ENCODE peak calls at places on chromosomes 11 and 22, in four cellular contexts. One of them, this sample, is unnamed.

GRCh38 chr22:34841321-34841901 is 224.5 kb upstream of the ISX start:
- DNase-seq in GM12878: no peak
- DNase-seq in K562: no peak
- DNase-seq in HepG2: no peak
- DNase-seq in this sample: peak

GRCh38 chr11:77046060-77046501 is 11.9 kb downstream of the B3GNT6 start:
- DNase-seq in GM12878: no peak
- DNase-seq in K562: peak
- DNase-seq in HepG2: no peak
- DNase-seq in this sample: peak

GRCh38 chr11:104609297-104609696 is 289.0 kb downstream of the CASP12 start:
- DNase-seq in GM12878: no peak
- DNase-seq in K562: no peak
- DNase-seq in HepG2: peak
- DNase-seq in this sample: peak

GRCh38 chr11:72061739-72062396 is 18.5 kb downstream of the NUMA1 start:
- DNase-seq in GM12878: no peak
- DNase-seq in K562: no peak
- DNase-seq in HepG2: no peak
- DNase-seq in this sample: no peak

GRCh38 chr11:6405039-6405667 is 13.7 kb downstream of the APBB1 start:
- DNase-seq in GM12878: no peak
- DNase-seq in K562: no peak
- DNase-seq in HepG2: no peak
- DNase-seq in this sample: peak

GRCh38 chr11:15213471-15214231 is 98.9 kb downstream of the INSC start:
- DNase-seq in GM12878: no peak
- DNase-seq in K562: no peak
- DNase-seq in HepG2: peak
- DNase-seq in this sample: no peak

GRCh38 chr11:66189031-66189745 is 79.3 kb upstream of the RAB1B start:
- DNase-seq in GM12878: no peak
- DNase-seq in K562: no peak
- DNase-seq in HepG2: no peak
- DNase-seq in this sample: no peak

GRCh38 chr22:49960967-49961600 is 512 bp downstream of the PIM3 start:
- DNase-seq in GM12878: no peak
- DNase-seq in K562: peak
- DNase-seq in HepG2: no peak
- DNase-seq in this sample: peak

GRCh38 chr22:47053013-47053864 is 290.8 kb downstream of the TBC1D22A start:
- DNase-seq in GM12878: no peak
- DNase-seq in K562: no peak
- DNase-seq in HepG2: no peak
- DNase-seq in this sample: no peak

GRCh38 chr11:120197254-120197891 is 13.5 kb upstream of the OAF start:
- DNase-seq in GM12878: no peak
- DNase-seq in K562: no peak
- DNase-seq in HepG2: peak
- DNase-seq in this sample: no peak

GRCh38 chr22:35561796-35562526 is 21.3 kb downstream of the RASD2 start:
- DNase-seq in GM12878: no peak
- DNase-seq in K562: peak
- DNase-seq in HepG2: no peak
- DNase-seq in this sample: no peak

GRCh38 chr11:66728760-66729385 is at the start of gene SPTBN2:
- DNase-seq in GM12878: no peak
- DNase-seq in K562: peak
- DNase-seq in HepG2: no peak
- DNase-seq in this sample: no peak

GRCh38 chr11:73454987-73455386 is 78.8 kb downstream of the RELT start:
- DNase-seq in GM12878: no peak
- DNase-seq in K562: no peak
- DNase-seq in HepG2: no peak
- DNase-seq in this sample: no peak

GRCh38 chr11:114236829-114237228 is 59.4 kb upstream of the NNMT start:
- DNase-seq in GM12878: no peak
- DNase-seq in K562: no peak
- DNase-seq in HepG2: no peak
- DNase-seq in this sample: no peak

GRCh38 chr11:44094260-44094868 is 1.1 kb upstream of the EXT2 start:
- DNase-seq in GM12878: no peak
- DNase-seq in K562: peak
- DNase-seq in HepG2: peak
- DNase-seq in this sample: no peak

GRCh38 chr22:48925450-48925849 is 902.2 kb downstream of the BRD1 start:
- DNase-seq in GM12878: no peak
- DNase-seq in K562: no peak
- DNase-seq in HepG2: no peak
- DNase-seq in this sample: no peak

GRCh38 chr11:107651672-107652071 is 60.2 kb downstream of the SLN start:
- DNase-seq in GM12878: no peak
- DNase-seq in K562: no peak
- DNase-seq in HepG2: no peak
- DNase-seq in this sample: no peak

GRCh38 chr22:19062139-19062789 is 59.9 kb downstream of the DGCR2 start:
- DNase-seq in GM12878: no peak
- DNase-seq in K562: no peak
- DNase-seq in HepG2: no peak
- DNase-seq in this sample: no peak

GRCh38 chr22:38863531-38864131 is 8.4 kb downstream of the CBX6 start:
- DNase-seq in GM12878: no peak
- DNase-seq in K562: no peak
- DNase-seq in HepG2: no peak
- DNase-seq in this sample: no peak

GRCh38 chr11:128021304-128022006 is 565.9 kb downstream of the ETS1 start:
- DNase-seq in GM12878: no peak
- DNase-seq in K562: no peak
- DNase-seq in HepG2: no peak
- DNase-seq in this sample: peak

GRCh38 chr22:49678137-49678841 is 149.4 kb downstream of the BRD1 start:
- DNase-seq in GM12878: no peak
- DNase-seq in K562: no peak
- DNase-seq in HepG2: no peak
- DNase-seq in this sample: no peak

GRCh38 chr11:126393143-126393542 is 37.7 kb downstream of the ST3GAL4 start:
- DNase-seq in GM12878: no peak
- DNase-seq in K562: no peak
- DNase-seq in HepG2: no peak
- DNase-seq in this sample: no peak

GRCh38 chr11:1399386-1400167 is 9.8 kb downstream of the BRSK2 start:
- DNase-seq in GM12878: no peak
- DNase-seq in K562: peak
- DNase-seq in HepG2: no peak
- DNase-seq in this sample: no peak

GRCh38 chr11:131618203-131618602 is 247.8 kb downstream of the NTM start:
- DNase-seq in GM12878: no peak
- DNase-seq in K562: no peak
- DNase-seq in HepG2: no peak
- DNase-seq in this sample: no peak

GRCh38 chr22:23094695-23095466 is 24.6 kb downstream of the GNAZ start:
- DNase-seq in GM12878: no peak
- DNase-seq in K562: no peak
- DNase-seq in HepG2: no peak
- DNase-seq in this sample: no peak

GRCh38 chr11:6248248-6248647 is 9.4 kb downstream of the CNGA4 start:
- DNase-seq in GM12878: no peak
- DNase-seq in K562: no peak
- DNase-seq in HepG2: no peak
- DNase-seq in this sample: no peak

GRCh38 chr11:65207918-65208784 is 26.4 kb downstream of the CAPN1 start:
- DNase-seq in GM12878: no peak
- DNase-seq in K562: no peak
- DNase-seq in HepG2: no peak
- DNase-seq in this sample: no peak

GRCh38 chr11:108221401-108221800 is 1.0 kb downstream of the NPAT start:
- DNase-seq in GM12878: no peak
- DNase-seq in K562: peak
- DNase-seq in HepG2: no peak
- DNase-seq in this sample: no peak

GRCh38 chr11:103378931-103379330 is 269.7 kb downstream of the DYNC2H1 start:
- DNase-seq in GM12878: no peak
- DNase-seq in K562: no peak
- DNase-seq in HepG2: no peak
- DNase-seq in this sample: no peak

DNA sequence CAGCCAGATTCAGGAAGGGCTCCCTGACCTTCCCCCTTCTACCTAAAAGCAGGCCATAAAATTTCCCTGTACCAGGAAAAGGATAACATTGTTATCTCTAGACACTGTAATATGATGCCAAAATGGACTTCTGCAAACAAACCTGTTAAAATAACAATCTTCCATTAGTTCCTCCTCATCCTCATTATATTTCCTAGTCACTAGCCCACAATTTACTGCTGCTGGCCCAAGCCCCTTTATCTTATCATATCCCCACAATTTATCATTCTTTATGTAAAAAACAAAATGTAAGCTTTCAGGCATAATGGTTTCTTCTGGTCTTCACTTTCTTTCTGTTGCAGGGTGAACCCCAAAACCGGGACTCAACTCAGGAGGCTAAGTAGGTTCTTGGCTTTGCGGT is 1132.1 kb upstream of the CNTN5 start:
- DNase-seq in GM12878: no peak
- DNase-seq in K562: no peak
- DNase-seq in HepG2: no peak
- DNase-seq in this sample: no peak
- TF ChIP-seq CBX5 in GM12878: no peak
- TF ChIP-seq CBX5 in K562: no peak
- TF ChIP-seq CBX5 in HepG2: no peak
- TF ChIP-seq CBX5 in this sample: no peak

DNA sequence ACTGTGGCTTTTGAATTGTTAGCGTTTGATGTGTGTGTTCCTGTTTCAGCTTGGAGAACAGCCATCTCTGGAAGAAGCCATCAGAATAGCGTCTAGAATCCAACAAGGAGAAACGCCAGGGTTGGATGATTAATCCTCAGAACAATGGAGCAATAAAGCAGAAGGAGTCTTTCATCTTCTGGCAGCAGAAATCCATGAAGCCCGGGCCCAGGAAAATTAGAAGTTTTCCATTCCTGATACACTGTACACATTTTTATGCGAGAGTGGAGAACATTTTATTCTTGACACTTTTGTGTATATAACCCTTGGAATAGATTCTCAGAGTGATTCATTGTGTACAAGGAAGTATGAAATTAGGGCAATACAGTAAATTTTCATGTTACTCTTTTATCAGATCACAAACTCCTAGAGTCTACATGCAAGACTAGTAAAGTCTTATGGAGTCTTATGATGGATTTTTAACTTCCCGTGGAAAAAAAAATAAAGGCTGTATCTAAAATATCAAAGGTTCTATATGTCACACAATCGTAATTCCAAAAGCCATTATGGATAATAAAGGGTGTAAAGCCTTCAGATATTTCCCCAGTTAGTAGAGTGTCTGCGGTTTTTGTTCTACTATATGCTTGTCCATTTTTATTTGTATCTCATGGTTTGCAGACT is 45.9 kb upstream of the WEE1 start:
- DNase-seq in GM12878: no peak
- DNase-seq in K562: no peak
- DNase-seq in HepG2: no peak
- DNase-seq in this sample: no peak
- TF ChIP-seq CBX5 in GM12878: no peak
- TF ChIP-seq CBX5 in K562: no peak
- TF ChIP-seq CBX5 in HepG2: no peak
- TF ChIP-seq CBX5 in this sample: no peak

GRCh38 chr11:10674991-10675440 is 18.5 kb downstream of the IRAG1 start:
- DNase-seq in GM12878: no peak
- DNase-seq in K562: no peak
- DNase-seq in HepG2: no peak
- DNase-seq in this sample: no peak
- TF ChIP-seq CBX5 in GM12878: no peak
- TF ChIP-seq CBX5 in K562: no peak
- TF ChIP-seq CBX5 in HepG2: no peak
- TF ChIP-seq CBX5 in this sample: no peak

DNA sequence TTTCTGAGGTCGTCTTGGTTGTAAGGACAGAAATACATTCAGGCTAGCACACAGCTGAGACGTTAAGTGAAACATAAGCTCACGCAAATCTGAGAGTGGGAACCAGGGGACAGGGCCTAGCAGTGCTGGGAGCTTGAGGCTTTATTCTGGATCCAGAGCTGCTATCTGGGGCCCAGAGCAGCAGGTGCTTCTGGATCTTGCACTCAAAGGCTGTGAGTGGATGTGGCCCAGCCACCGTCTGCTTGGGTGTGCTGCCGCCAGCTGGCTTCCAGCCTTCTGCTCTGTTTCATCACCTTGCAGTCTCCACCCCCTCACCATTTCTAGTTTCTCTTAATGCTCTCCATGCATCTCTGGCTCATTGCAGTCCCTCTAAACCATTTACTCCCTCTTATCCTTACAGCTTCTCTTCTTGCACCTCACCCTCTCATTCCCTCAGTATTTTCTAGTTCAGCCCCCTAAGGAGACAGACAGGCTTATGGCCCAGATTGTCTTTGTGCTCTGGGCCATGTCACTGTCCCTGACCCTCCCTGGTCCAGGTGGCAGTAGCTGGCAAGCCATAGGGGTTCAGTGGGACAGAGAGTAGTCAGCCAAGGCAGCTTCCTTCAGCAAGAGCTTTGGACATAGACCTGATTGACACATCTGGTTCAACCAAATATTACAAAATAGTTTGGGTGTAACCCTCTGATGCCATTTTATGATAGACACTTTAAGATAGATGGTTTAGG is 53.7 kb downstream of the NCAM1 start:
- DNase-seq in GM12878: no peak
- DNase-seq in K562: no peak
- DNase-seq in HepG2: no peak
- DNase-seq in this sample: no peak
- TF ChIP-seq CBX5 in GM12878: no peak
- TF ChIP-seq CBX5 in K562: no peak
- TF ChIP-seq CBX5 in HepG2: no peak
- TF ChIP-seq CBX5 in this sample: no peak

DNA sequence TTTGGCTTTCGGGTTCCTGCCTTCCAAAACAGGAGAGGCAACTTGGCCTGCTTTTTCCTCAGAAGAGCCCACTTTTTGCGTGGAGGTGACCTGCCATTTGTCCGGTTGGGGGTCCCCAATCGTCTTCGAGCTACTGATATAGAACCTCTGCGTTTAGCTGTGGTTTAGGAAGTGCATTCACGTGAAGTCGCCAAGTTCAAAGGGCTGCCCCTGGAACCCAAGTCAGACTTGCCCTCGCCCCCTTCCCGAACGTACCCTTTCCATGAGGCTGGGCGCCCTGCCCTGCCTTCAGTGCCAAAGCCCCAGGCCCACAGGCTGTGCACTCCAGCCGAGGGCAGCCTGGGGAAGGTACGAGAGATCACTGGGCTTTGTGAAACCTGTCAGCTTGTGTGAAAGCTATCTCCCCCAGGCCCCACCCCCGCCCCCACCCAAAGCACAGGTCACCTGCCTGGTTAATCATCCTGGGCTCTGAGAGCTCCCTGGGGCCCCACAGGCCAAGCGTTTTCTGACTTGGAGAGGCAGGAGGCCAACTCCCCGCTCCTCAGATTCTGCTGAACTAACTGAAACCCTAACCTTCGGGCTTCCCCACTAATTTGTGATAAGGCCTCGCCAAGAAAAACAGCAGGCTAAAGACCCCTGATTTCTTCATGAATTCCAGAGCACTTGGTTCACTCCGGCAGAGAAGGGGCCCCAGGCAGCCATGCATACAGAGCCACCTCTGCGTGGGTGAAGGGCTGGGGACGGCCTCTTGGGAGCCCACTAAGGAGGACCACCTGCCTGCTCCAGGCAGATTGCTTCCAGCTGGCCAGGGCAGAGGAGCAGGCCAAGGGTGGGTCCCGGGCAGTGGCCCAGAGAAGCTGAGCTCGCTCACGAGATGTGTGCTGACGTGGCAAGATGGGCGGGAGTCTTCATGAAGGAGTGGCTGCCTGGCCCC is 25.8 kb upstream of the KCNQ1OT1 start:
- DNase-seq in GM12878: no peak
- DNase-seq in K562: peak
- DNase-seq in HepG2: peak
- DNase-seq in this sample: no peak
- TF ChIP-seq CBX5 in GM12878: no peak
- TF ChIP-seq CBX5 in K562: no peak
- TF ChIP-seq CBX5 in HepG2: no peak
- TF ChIP-seq CBX5 in this sample: no peak

This sample was measured in H1.